ENCODE peak calls at places on chromosomes 11 and 22, in seven cellular contexts. G, X, V, S, Z, U and P are unnamed samples.

GRCh38 chr22:35582861-35583670 is 34.1 kb downstream of the MB start:
- DNase-seq in G (no peak), X (no peak), V (peak; percentile 1), S (peak; percentile 48), Z (peak; percentile 68), U (peak; percentile 59), P (peak; percentile 48)

GRCh38 chr11:102457056-102457677 is 4.6 kb upstream of the TMEM123 start:
- DNase-seq in G (no peak), X (no peak), V (no peak), S (no peak), Z (no peak), U (no peak), P (no peak)

GRCh38 chr22:22167791-22168189 is 76.8 kb upstream of the VPREB1 start:
- DNase-seq in G (no peak), X (no peak), V (no peak), S (no peak), Z (no peak), U (no peak), P (no peak)

GRCh38 chr11:46895821-46896220 is 22.5 kb downstream of the LRP4 start:
- DNase-seq in G (no peak), X (no peak), V (peak; percentile 89), S (peak; percentile 51), Z (no peak), U (peak; percentile 47), P (no peak)

GRCh38 chr11:122796128-122796717 is 42.1 kb upstream of the CRTAM start:
- DNase-seq in G (peak; percentile 45), X (peak; percentile 52), V (no peak), S (no peak), Z (peak; percentile 48), U (peak; percentile 24), P (peak; percentile 37)

GRCh38 chr11:121524233-121524631 is 71.5 kb upstream of the SORL1-AS1 start:
- DNase-seq in G (no peak), X (no peak), V (no peak), S (no peak), Z (no peak), U (peak; percentile 40), P (no peak)

GRCh38 chr11:47215366-47215925 is 672 bp downstream of the DDB2 start:
- DNase-seq in G (no peak), X (no peak), V (no peak), S (no peak), Z (no peak), U (no peak), P (no peak)

GRCh38 chr22:48753381-48753730 is 1074.3 kb downstream of the BRD1 start:
- DNase-seq in G (no peak), X (no peak), V (no peak), S (no peak), Z (no peak), U (no peak), P (no peak)

GRCh38 chr11:2295971-2296912 is 5.5 kb downstream of the C11orf21 start:
- DNase-seq in G (no peak), X (no peak), V (no peak), S (no peak), Z (no peak), U (no peak), P (no peak)